ENCODE peak calls at places on chromosomes 11 and 22, in six cellular contexts. J is tibial nerve; O is iPS DF 6.9; B is GM23338; Z is Panc1; E is CD8-positive, alpha-beta T cell. I is an unnamed sample. For H3K4me1, the result is how much of the 10 kb centered on the place peaks cover.

GRCh38 chr11:113488931-113489351 is 13.7 kb upstream of the DRD2 start:
- DNase-seq in E (no peak), B (no peak), J (no peak), Z (no peak), O (no peak), I (no peak)

GRCh38 chr11:3160252-3161031 is 4.7 kb downstream of the OSBPL5 start:
- DNase-seq in O (peak), B (peak), Z (peak), J (peak), E (no peak), I (no peak)

GRCh38 chr11:14308114-14308896 is 50.7 kb downstream of the RRAS2 start:
- DNase-seq in E (no peak), O (no peak), Z (no peak), J (no peak), B (peak), I (peak)

GRCh38 chr11:101567086-101567485 is 16.7 kb downstream of the TRPC6 start:
- DNase-seq in E (no peak), O (no peak), B (peak), Z (no peak), J (no peak), I (no peak)

GRCh38 chr11:127996825-127997224 is 590.5 kb downstream of the ETS1 start:
- DNase-seq in E (no peak), Z (no peak), O (no peak), B (no peak), J (no peak), I (no peak)

GRCh38 chr22:39634530-39635399 is 64.2 kb downstream of the CACNA1I start:
- DNase-seq in B (no peak), E (no peak), Z (no peak), J (no peak), O (no peak), I (no peak)

GRCh38 chr11:64341851-64342791 is 2.1 kb downstream of the CCDC88B start:
- DNase-seq in Z (peak), B (peak), O (no peak), J (peak), E (peak), I (peak)

GRCh38 chr11:32852142-32852541 is 22.4 kb downstream of the PRRG4 start:
- DNase-seq in O (no peak), B (no peak), E (no peak), J (no peak), Z (no peak), I (no peak)

GRCh38 chr11:19573666-19574065 is 139.0 kb upstream of the NAV2 start:
- DNase-seq in O (no peak), E (no peak), B (no peak), J (no peak), Z (no peak), I (no peak)

GRCh38 chr22:49203091-49203862 is 624.4 kb downstream of the BRD1 start:
- DNase-seq in E (no peak), J (no peak), Z (no peak), O (no peak), B (no peak), I (no peak)

GRCh38 chr11:119422505-119423416 is at the start of gene THY1:
- DNase-seq in Z (no peak), E (no peak), O (no peak), J (no peak), B (peak), I (no peak)

GRCh38 chr11:28476053-28476452 is 367.9 kb downstream of the METTL15 start:
- DNase-seq in J (no peak), Z (no peak), B (peak), O (no peak), E (no peak), I (no peak)

GRCh38 chr22:44182591-44183588 is 2.2 kb downstream of the PARVG start:
- DNase-seq in Z (no peak), J (peak), B (no peak), O (no peak), E (no peak), I (peak)

GRCh38 chr22:50700387-50701075 is 27.9 kb downstream of the SHANK3 start:
- DNase-seq in E (no peak), B (no peak), J (no peak), Z (no peak), O (no peak), I (no peak)

GRCh38 chr11:38019072-38019775 is 1421.2 kb upstream of the RAG2 start:
- DNase-seq in B (peak), E (no peak), O (peak), J (no peak), Z (no peak), I (no peak)

GRCh38 chr11:82978422-82979099 is 77.0 kb downstream of the DDIAS start:
- DNase-seq in O (no peak), B (no peak), Z (no peak), E (no peak), J (no peak), I (no peak)

GRCh38 chr22:30336752-30337460 is 10.2 kb upstream of the TBC1D10A start:
- DNase-seq in O (no peak), Z (no peak), E (no peak), J (no peak), B (no peak), I (no peak)

GRCh38 chr11:112785104-112785503 is 176.1 kb upstream of the NCAM1 start:
- DNase-seq in Z (no peak), O (no peak), J (no peak), E (no peak), B (no peak), I (no peak)

GRCh38 chr22:20243545-20244249 is 24.4 kb downstream of the RTN4R start:
- DNase-seq in O (no peak), J (no peak), E (no peak), Z (no peak), B (peak), I (no peak)

GRCh38 chr22:25696763-25697710 is 45.0 kb upstream of the MYO18B start:
- DNase-seq in Z (no peak), B (no peak), J (no peak), E (no peak), O (no peak), I (no peak)

GRCh38 chr11:13446444-13446843 is 16.6 kb downstream of the BTBD10 start:
- DNase-seq in J (no peak), Z (no peak), O (no peak), E (no peak), B (no peak), I (no peak)

GRCh38 chr11:102426000-102426399 is 26.6 kb downstream of the TMEM123 start:
- DNase-seq in O (no peak), J (no peak), Z (no peak), B (no peak), E (no peak), I (no peak)

GRCh38 chr11:71481101-71481960 is 28.3 kb downstream of the NADSYN1 start:
- DNase-seq in E (no peak), O (no peak), J (no peak), Z (no peak), B (no peak), I (no peak)

GRCh38 chr22:36985490-36985889 is 33.8 kb downstream of the TST start:
- DNase-seq in Z (no peak), J (no peak), B (no peak), E (no peak), O (no peak), I (no peak)

GRCh38 chr22:37300551-37301017 is 18.3 kb downstream of the CYTH4 start:
- DNase-seq in O (no peak), Z (no peak), J (no peak), E (no peak), B (no peak), I (no peak)

GRCh38 chr11:73177380-73178091 is 35.4 kb upstream of the FCHSD2 start:
- DNase-seq in B (no peak), J (no peak), O (no peak), Z (no peak), E (no peak), I (no peak)

GRCh38 chr22:21443057-21443734 is 24.0 kb upstream of the TMEM191C start:
- DNase-seq in E (no peak), O (no peak), J (no peak), Z (no peak), B (no peak), I (no peak)

GRCh38 chr22:45885171-45885840 is 91.7 kb downstream of the WNT7B start:
- DNase-seq in O (no peak), E (no peak), Z (no peak), B (no peak), J (no peak), I (no peak)

GRCh38 chr11:17767301-17767885 is 32.8 kb downstream of the KCNC1 start:
- DNase-seq in Z (no peak), O (no peak), E (no peak), B (no peak), J (no peak), I (no peak)

GRCh38 chr11:6911378-6911777 is 9.4 kb upstream of the OR2D3 start:
- DNase-seq in J (no peak), E (no peak), O (no peak), B (no peak), Z (no peak), I (no peak)

GRCh38 chr11:19163627-19164026 is 38.2 kb downstream of the CSRP3 start:
- DNase-seq in Z (no peak), B (no peak), O (no peak), E (no peak), J (no peak), I (no peak)

GRCh38 chr11:69642549-69642912 is 1.6 kb downstream of the CCND1 start:
- DNase-seq in E (no peak), B (peak), Z (no peak), O (no peak), J (no peak), I (peak)

GRCh38 chr11:134063991-134064747 is 4.7 kb upstream of the JAM3 start:
- DNase-seq in B (no peak), E (no peak), J (no peak), Z (no peak), O (no peak), I (no peak)

GRCh38 chr22:38222797-38223119 is 21.0 kb downstream of the MAFF start:
- DNase-seq in Z (no peak), E (no peak), O (no peak), B (no peak), J (no peak), I (no peak)

GRCh38 chr11:63839508-63840355 is 822 bp downstream of the MARK2 start:
- DNase-seq in E (peak), B (peak), J (peak), Z (no peak), O (no peak), I (peak)

GRCh38 chr11:33828604-33829429 is 54.5 kb upstream of the FBXO3 start:
- DNase-seq in O (no peak), B (peak), J (no peak), E (no peak), Z (no peak), I (no peak)

GRCh38 chr22:37549704-37550059 is 10.6 kb upstream of the CDC42EP1 start:
- DNase-seq in O (no peak), Z (no peak), B (no peak), E (no peak), J (no peak), I (no peak)

GRCh38 chr22:23823331-23823791 is 15.4 kb downstream of the DERL3 start:
- DNase-seq in J (no peak), B (no peak), O (no peak), E (no peak), Z (no peak), I (no peak)

DNA sequence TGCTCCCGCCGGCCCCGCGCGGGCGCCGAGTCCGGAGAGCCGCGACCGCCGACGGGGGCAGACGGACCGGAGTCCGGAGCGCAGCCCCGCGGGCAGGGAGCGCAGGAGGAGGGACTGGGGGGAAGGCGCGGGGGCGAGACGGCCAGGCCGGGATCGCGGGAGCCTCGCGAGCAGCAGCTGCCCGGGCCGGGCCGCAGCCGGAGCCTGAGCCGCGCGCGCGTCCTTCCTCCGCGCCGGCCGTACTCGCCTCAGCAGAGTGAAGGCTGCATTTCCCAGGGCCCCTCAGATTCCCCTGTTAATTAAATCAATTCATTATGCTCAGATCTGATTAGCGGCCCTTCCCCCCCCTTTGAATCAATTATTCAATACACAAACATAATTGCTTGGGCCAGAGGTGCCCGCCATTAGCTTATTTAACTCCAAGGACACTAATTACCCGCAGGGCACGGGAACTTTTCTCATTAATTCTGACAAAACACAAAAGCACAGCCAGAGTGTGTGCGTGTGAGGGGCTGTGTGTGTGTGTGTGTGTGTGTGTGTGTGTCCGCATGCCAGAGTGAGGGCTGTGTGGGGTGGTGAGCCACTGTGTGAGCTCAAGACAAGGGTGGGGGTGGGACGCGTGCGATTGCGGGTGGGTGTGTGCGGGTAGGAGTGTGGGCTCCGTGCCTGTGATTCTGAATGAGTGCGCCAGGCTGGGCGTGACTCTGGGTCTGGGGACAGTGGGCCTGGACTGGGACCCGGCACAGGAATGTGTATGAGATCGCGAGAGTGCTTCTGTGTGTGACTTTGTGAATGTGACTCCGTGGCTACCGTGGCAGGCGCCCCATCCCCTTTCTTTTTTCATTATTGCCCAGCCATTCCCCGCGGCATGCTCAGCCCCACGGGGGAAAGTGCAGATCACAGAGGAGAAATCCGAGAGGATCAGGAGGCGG is 5.1 kb upstream of the LMO1 start:
- DNase-seq in O (no peak), Z (no peak), E (no peak), B (peak), J (no peak), I (no peak)
- H3K4me3 ChIP-seq in O (peak), Z (peak), E (peak), B (peak), J (peak), I (no peak)

GRCh38 chr11:556175-556699 is 4.3 kb downstream of the LMNTD2 start:
- DNase-seq in E (no peak), O (no peak), J (no peak), B (peak), Z (no peak), I (no peak)

GRCh38 chr11:557328-558132 is 3.0 kb downstream of the LMNTD2 start:
- DNase-seq in Z (no peak), J (no peak), O (no peak), E (no peak), B (no peak), I (peak)

GRCh38 chr11:558503-558902 is 2.0 kb downstream of the LMNTD2 start:
- DNase-seq in J (no peak), B (no peak), O (no peak), E (no peak), Z (no peak), I (no peak)

GRCh38 chr11:555500-556174 is 4.9 kb downstream of the LMNTD2 start:
- DNase-seq in O (no peak), J (no peak), E (no peak), B (peak), Z (no peak), I (no peak)

GRCh38 chr11:556857-557256 is 3.7 kb downstream of the LMNTD2 start:
- DNase-seq in E (no peak), B (peak), J (no peak), Z (no peak), O (no peak), I (no peak)
- H3K4me1 ChIP-seq in E (under half), B (under half), J (under half), Z (under half), O (under half), I (under half)

GRCh38 chr11:35015621-35016387 is 99.4 kb downstream of the PDHX start:
- DNase-seq in B (no peak), J (no peak), Z (no peak), E (no peak), O (no peak), I (no peak)

GRCh38 chr11:35011944-35012343 is 95.5 kb downstream of the PDHX start:
- DNase-seq in B (no peak), E (no peak), O (no peak), J (no peak), Z (no peak), I (no peak)

GRCh38 chr11:35013514-35014191 is 97.2 kb downstream of the PDHX start:
- DNase-seq in Z (no peak), B (no peak), J (no peak), O (no peak), E (no peak), I (peak)

GRCh38 chr11:35012467-35013191 is 96.2 kb downstream of the PDHX start:
- DNase-seq in J (no peak), E (no peak), O (no peak), Z (no peak), B (no peak), I (peak)

DNA sequence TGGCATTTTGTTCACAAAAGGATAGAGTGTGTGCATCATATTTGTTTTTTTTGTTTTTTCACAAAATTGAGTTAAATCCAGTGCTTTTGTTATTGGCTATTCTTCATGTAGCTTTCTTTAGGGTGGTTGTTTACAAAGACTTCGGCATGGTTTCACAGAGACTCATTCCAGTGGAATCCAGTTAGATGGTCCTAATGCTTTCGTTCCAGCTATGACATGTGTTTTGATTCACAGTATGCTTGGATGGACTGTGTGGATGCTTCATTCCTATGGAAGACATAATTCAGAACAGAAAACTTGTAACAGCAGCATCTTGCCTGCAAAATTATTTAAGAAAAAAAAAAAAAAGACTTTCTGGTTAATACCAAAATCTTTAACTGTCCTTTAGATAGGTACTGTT is 97.9 kb downstream of the PDHX start:
- DNase-seq in B (no peak), J (no peak), Z (no peak), O (no peak), E (no peak), I (no peak)
- H3K27ac ChIP-seq in B (no peak), J (no peak), Z (peak), O (no peak), E (no peak), I (no peak)

GRCh38 chr11:58771458-58771855 is 39.7 kb upstream of the GLYAT start:
- DNase-seq in B (no peak), E (no peak), J (no peak), O (no peak), Z (no peak), I (no peak)
- H3K4me3 ChIP-seq in B (no peak), E (no peak), J (no peak), O (no peak), Z (no peak), I (no peak)

GRCh38 chr11:86952933-86953637 is 2.1 kb downstream of the FZD4 start:
- DNase-seq in E (no peak), J (no peak), O (no peak), Z (no peak), B (peak), I (no peak)
- H3K4me1 ChIP-seq in E (under half), J (under half), O (under half), Z (under half), B (under half), I (under half)

DNA sequence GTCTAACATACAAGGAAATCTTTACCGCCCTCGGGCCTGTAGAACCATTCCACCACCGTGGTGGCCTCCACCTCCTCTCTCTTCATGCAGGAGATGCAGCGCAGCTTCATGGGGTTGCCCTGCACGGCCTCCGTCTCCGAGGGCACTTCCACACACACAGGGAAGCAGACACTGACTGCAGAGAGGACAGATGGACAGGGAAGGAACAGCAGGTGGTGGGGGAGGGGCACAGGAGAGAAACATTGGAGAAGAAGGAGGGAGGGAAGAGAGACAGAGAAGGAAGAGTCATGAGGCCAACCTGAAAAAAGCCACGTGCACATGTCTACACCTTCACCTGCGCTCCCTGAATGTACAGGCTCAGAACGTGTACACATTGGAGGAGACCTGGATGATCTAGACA is 8.8 kb downstream of the SCN3B start:
- DNase-seq in J (no peak), O (no peak), E (no peak), B (no peak), Z (no peak), I (no peak)
- H3K27ac ChIP-seq in J (no peak), O (no peak), E (no peak), B (no peak), Z (no peak), I (no peak)

DNA sequence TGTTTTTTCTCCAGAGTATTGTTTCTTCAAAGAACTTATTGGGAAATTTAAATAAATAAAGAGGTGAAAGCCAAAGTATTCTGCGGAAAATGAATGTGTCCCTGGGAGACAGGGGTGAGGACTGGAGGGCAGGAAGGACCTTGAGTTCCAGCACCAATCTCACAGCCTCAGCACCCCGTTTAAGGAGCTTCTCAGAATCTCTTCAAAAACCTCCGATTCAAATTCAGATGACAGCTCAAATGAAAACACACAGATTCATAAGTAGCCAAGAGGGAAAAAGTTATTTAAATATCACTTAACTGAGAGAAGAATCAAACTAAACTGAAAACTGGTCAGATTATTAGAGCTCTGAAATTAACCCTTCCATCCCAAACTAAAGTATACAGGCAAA is 12.5 kb downstream of the MTMR2 start:
- DNase-seq in Z (no peak), E (no peak), B (no peak), J (no peak), O (no peak), I (no peak)
- H3K4me3 ChIP-seq in Z (no peak), E (no peak), B (no peak), J (no peak), O (no peak), I (no peak)

GRCh38 chr11:109247071-109247470 is 174.9 kb upstream of the C11orf87 start:
- DNase-seq in O (no peak), Z (peak), E (no peak), B (no peak), J (no peak), I (no peak)
- H3K4me1 ChIP-seq in O (under half), Z (under half), E (under half), B (under half), J (under half), I (under half)

DNA sequence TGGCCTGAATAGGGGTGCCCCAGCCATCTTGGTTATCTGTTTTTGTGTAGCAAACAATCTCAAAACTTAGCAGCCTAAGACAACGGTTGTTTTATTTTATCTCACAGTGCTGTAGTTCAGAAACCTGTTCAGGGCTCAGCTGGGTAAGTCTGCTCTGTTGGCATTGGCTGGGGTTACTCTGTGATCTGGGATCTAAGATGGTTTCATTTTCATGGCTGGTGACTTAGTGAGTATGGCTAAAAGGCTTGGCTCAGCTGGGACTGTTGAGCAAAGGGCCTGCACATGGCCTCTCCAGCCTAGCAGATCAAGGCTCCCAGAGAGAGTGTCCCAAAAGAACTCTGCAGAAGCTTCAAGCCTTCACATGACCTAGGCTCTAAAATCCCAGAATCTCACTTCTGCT is 60.8 kb upstream of the POU2AF1 start:
- DNase-seq in E (no peak), Z (no peak), B (no peak), J (no peak), O (no peak), I (no peak)
- H3K27ac ChIP-seq in E (no peak), Z (no peak), B (no peak), J (no peak), O (no peak), I (no peak)